ENCODE peak calls at places on chromosome 4, in four cellular contexts. G is dorsolateral prefrontal cortex, K is mucosa of descending colon, T is BJ. C is an unnamed sample.

GRCh38 chr4:62517721-62518120 is 1317.6 kb downstream of the ADGRL3 start:
- DNase-seq in G (no peak), K (no peak), T (no peak), C (no peak)

GRCh38 chr4:88533937-88534750 is 10.6 kb upstream of the PYURF start:
- DNase-seq in G (no peak), K (no peak), T (peak; percentile 69), C (peak; percentile 62)

GRCh38 chr4:125550769-125551168 is 236.0 kb downstream of the FAT4 start:
- DNase-seq in G (no peak), K (no peak), T (no peak), C (no peak)

GRCh38 chr4:106971586-106971985 is 64.5 kb downstream of the DKK2 start:
- DNase-seq in G (no peak), K (no peak), T (no peak), C (no peak)

GRCh38 chr4:110630621-110631402 is 7.9 kb upstream of the PITX2 start:
- DNase-seq in G (no peak), K (no peak), T (no peak), C (no peak)

GRCh38 chr4:8080754-8081065 is 77.9 kb downstream of the ABLIM2 start:
- DNase-seq in G (peak; percentile 36), K (no peak), T (no peak), C (no peak)

GRCh38 chr4:27702710-27703431 is 842.2 kb downstream of the STIM2 start:
- DNase-seq in G (no peak), K (no peak), T (no peak), C (no peak)

GRCh38 chr4:878796-879729 is 53.1 kb downstream of the GAK start:
- DNase-seq in G (no peak), K (no peak), T (no peak), C (no peak)

GRCh38 chr4:80206111-80206510 is 8.8 kb downstream of the PRDM8 start:
- DNase-seq in G (no peak), K (no peak), T (no peak), C (no peak)

GRCh38 chr4:80500593-80500992 is 165.1 kb downstream of the CFAP299 start:
- DNase-seq in G (no peak), K (no peak), T (peak; percentile 14), C (no peak)

GRCh38 chr4:80340036-80340435 is 4.5 kb downstream of the CFAP299 start:
- DNase-seq in G (no peak), K (no peak), T (no peak), C (no peak)

GRCh38 chr4:53019485-53020382 is 157.6 kb downstream of the RASL11B start:
- DNase-seq in G (no peak), K (no peak), T (peak; percentile 35), C (no peak)

GRCh38 chr4:89497517-89498308 is 190.1 kb upstream of the GPRIN3 start:
- DNase-seq in G (no peak), K (no peak), T (no peak), C (no peak)

GRCh38 chr4:158020734-158021346 is 152.0 kb downstream of the GASK1B start:
- DNase-seq in G (no peak), K (no peak), T (peak; percentile 62), C (no peak)

GRCh38 chr4:1403177-1403583 is 3.1 kb downstream of the NKX1-1 start:
- DNase-seq in G (peak; percentile 30), K (no peak), T (no peak), C (no peak)

GRCh38 chr4:41693629-41694028 is 54.9 kb downstream of the PHOX2B start:
- DNase-seq in G (no peak), K (no peak), T (no peak), C (no peak)

GRCh38 chr4:109826719-109827118 is 1.1 kb upstream of the RRH start:
- DNase-seq in G (no peak), K (no peak), T (no peak), C (no peak)

GRCh38 chr4:164959896-164960295 is 17.6 kb downstream of the TRIM61 start:
- DNase-seq in G (no peak), K (no peak), T (no peak), C (peak; percentile 72)

GRCh38 chr4:93261207-93261606 is 567.3 kb upstream of the ATOH1 start:
- DNase-seq in G (no peak), K (no peak), T (no peak), C (no peak)

GRCh38 chr4:53714377-53715140 is 123.3 kb upstream of the LNX1 start:
- DNase-seq in G (no peak), K (no peak), T (peak; percentile 63), C (no peak)

GRCh38 chr4:81919238-81919637 is 447.5 kb upstream of the RASGEF1B start:
- DNase-seq in G (no peak), K (no peak), T (no peak), C (no peak)

GRCh38 chr4:81084029-81084428 is 53.5 kb downstream of the BMP3 start:
- DNase-seq in G (no peak), K (no peak), T (no peak), C (no peak)

GRCh38 chr4:158535130-158535614 is 13.5 kb downstream of the RXFP1 start:
- DNase-seq in G (no peak), K (no peak), T (no peak), C (no peak)

GRCh38 chr4:3042226-3042625 is 32.1 kb downstream of the HTT-AS start:
- DNase-seq in G (no peak), K (no peak), T (no peak), C (no peak)
- H3K4me3 ChIP-seq in G (peak overlapping the region; percentile 64), K (no peak overlapping the region), T (no peak overlapping the region), C (no peak overlapping the region)

GRCh38 chr4:32775049-32775448 is 2054.9 kb downstream of the PCDH7 start:
- DNase-seq in G (no peak), K (no peak), T (no peak), C (no peak)
- TF ChIP-seq CTCF in G (peak; percentile 41), K (no peak), T (no peak), C (no peak)

GRCh38 chr4:176380352-176381157 is 60.8 kb downstream of the SPCS3 start:
- DNase-seq in G (no peak), K (no peak), T (no peak), C (no peak)
- H3K4me3 ChIP-seq in G (peak overlapping the region; percentile 51), K (no peak overlapping the region), T (no peak overlapping the region), C (no peak overlapping the region)

DNA sequence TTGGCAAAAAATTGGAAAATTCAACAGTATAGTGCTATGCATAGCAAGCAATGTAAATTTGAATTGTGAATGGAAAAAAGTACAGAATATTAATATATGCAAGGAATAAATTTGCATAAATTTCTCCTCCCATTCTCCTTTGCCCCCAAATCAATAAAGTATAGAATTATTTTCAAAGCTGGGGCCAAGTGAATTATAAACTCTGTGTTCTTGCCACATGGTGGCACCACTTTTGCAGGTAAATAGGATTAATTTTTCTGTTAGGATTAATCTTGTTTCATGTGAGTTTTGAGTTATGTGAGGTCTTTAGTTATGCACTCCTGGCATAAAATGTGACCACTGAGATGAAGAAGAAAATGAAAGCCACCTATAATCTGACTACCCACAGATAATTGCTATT is 19.9 kb downstream of the COPS4 start:
- DNase-seq in G (no peak), K (no peak), T (no peak), C (no peak)
- TF ChIP-seq CTCF in G (peak; percentile 34), K (no peak), T (peak; percentile 40), C (no peak)

DNA sequence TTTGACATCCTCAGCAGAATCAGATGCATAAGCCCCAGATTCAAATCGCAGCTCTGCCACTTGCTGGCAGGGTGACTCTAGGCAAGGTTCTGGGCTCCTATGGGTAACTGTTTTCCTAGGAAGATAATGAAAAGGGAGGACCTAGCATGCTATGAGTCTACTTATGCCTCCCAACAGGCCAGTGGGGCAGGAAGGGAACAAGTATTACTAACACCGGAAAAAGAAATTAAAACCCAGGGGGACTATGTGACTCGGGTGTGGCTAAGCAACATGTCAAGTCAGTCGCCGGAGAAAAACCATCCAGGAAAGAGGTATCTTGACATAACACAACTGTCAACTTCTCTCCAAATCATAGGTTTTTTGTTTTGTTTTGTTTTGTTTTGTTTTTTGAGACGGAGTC is 45.6 kb upstream of the RBPJ start:
- DNase-seq in G (no peak), K (no peak), T (no peak), C (no peak)
- H3K4me3 ChIP-seq in G (no peak overlapping the region), K (no peak overlapping the region), T (no peak overlapping the region), C (no peak overlapping the region)

DNA sequence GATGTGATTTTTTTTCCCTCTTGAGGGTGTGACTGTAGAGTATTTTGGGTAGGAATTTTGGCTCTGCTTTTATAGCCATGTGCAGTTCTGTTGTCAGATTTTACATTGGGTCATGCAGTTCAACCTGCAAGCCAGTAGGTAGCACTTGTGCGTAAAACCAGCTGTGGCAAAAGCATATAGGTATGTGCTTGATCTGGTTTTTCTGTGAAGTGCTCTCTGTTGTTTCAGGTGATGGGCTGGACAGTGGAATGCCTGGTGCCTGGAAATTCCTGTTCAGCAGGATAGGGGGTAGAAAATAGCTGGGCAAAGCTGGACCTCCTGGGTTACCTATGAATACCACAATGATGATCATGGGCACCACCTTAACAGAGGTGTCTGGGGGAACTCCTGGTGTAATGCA is 584.2 kb upstream of the PCDH10 start:
- DNase-seq in G (no peak), K (no peak), T (no peak), C (no peak)
- TF ChIP-seq CTCF in G (no peak), K (no peak), T (no peak), C (no peak)

DNA sequence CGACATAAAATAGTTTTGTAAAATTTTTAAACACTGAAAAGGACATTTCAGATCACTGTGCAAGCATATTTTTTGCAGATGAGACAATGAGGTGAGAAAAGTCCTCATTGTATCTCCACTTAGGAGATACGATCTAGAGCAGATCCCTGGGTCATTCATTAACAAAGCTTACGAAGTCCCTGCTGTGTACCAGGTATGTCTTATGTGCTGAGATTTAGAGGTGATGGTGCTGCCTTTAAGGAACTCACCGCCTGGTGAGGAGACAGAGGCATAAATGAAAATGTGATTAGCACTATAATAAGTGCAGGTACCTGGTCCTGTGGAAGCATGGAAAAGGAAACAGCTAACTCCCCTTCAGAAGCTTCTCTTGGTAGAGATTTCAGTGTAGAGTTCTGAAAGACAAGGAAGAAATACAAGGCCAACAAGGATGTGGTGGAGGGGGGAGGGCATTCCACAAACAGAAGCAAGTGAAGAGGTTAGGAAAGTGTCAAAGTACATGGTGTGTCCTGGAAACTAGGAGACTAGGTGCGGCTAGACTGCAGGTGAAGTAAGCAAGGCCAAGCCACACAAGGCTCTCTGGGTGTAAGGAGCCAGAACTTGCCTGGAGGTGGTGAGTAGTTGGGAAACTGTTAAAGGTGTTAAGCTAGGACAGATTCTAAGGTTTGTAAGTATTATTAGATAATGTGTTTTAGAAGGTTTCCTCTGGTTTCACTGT is 1.5 kb upstream of the NDNF start:
- DNase-seq in G (no peak), K (no peak), T (no peak), C (no peak)
- H3K4me3 ChIP-seq in G (no peak overlapping the region), K (no peak overlapping the region), T (no peak overlapping the region), C (no peak overlapping the region)

C was measured in keratinocyte.